ENCODE peak calls at places on chromosomes 2 and 18, in seven cellular contexts. One of them, this sample, is unnamed.

GRCh38 chr2:168541887-168542286 is 85.8 kb downstream of the CERS6 start:
- DNase-seq in H9: no peak
- DNase-seq in neuronal stem cell: no peak
- DNase-seq in mesenchymal stem cell: no peak
- DNase-seq in IMR-90: no peak
- DNase-seq in H1: no peak
- DNase-seq in trophoblast cell: no peak
- DNase-seq in this sample: no peak

GRCh38 chr2:217990791-217991465 is 11.9 kb downstream of the TNS1 start:
- DNase-seq in H9: no peak
- DNase-seq in neuronal stem cell: no peak
- DNase-seq in mesenchymal stem cell: no peak
- DNase-seq in IMR-90: no peak
- DNase-seq in H1: no peak
- DNase-seq in trophoblast cell: no peak
- DNase-seq in this sample: no peak

GRCh38 chr18:35616664-35617423 is 35.3 kb downstream of the GALNT1 start:
- DNase-seq in H9: no peak
- DNase-seq in neuronal stem cell: no peak
- DNase-seq in mesenchymal stem cell: peak
- DNase-seq in IMR-90: peak
- DNase-seq in H1: no peak
- DNase-seq in trophoblast cell: peak
- DNase-seq in this sample: peak

GRCh38 chr2:220572385-220572784 is 945.0 kb downstream of the SLC4A3 start:
- DNase-seq in H9: no peak
- DNase-seq in neuronal stem cell: no peak
- DNase-seq in mesenchymal stem cell: no peak
- DNase-seq in IMR-90: peak
- DNase-seq in H1: no peak
- DNase-seq in trophoblast cell: no peak
- DNase-seq in this sample: no peak

GRCh38 chr18:35919179-35919578 is 53.3 kb upstream of the RMP24 start:
- DNase-seq in H9: no peak
- DNase-seq in neuronal stem cell: no peak
- DNase-seq in mesenchymal stem cell: no peak
- DNase-seq in IMR-90: no peak
- DNase-seq in H1: no peak
- DNase-seq in trophoblast cell: no peak
- DNase-seq in this sample: no peak

GRCh38 chr2:165746501-165746900 is 47.5 kb downstream of the GALNT3 start:
- DNase-seq in H9: no peak
- DNase-seq in neuronal stem cell: no peak
- DNase-seq in mesenchymal stem cell: no peak
- DNase-seq in IMR-90: no peak
- DNase-seq in H1: no peak
- DNase-seq in trophoblast cell: no peak
- DNase-seq in this sample: no peak

GRCh38 chr18:31942301-31942998 is 478 bp downstream of the TRAPPC8 start:
- DNase-seq in H9: peak
- DNase-seq in neuronal stem cell: no peak
- DNase-seq in mesenchymal stem cell: peak
- DNase-seq in IMR-90: peak
- DNase-seq in H1: no peak
- DNase-seq in trophoblast cell: peak
- DNase-seq in this sample: peak

GRCh38 chr2:119809329-119810038 is 49.8 kb downstream of the PTPN4 start:
- DNase-seq in H9: no peak
- DNase-seq in neuronal stem cell: no peak
- DNase-seq in mesenchymal stem cell: peak
- DNase-seq in IMR-90: peak
- DNase-seq in H1: no peak
- DNase-seq in trophoblast cell: no peak
- DNase-seq in this sample: no peak

GRCh38 chr2:72778410-72778809 is 47.4 kb downstream of the EXOC6B start:
- DNase-seq in H9: no peak
- DNase-seq in neuronal stem cell: no peak
- DNase-seq in mesenchymal stem cell: peak
- DNase-seq in IMR-90: peak
- DNase-seq in H1: no peak
- DNase-seq in trophoblast cell: no peak
- DNase-seq in this sample: no peak

GRCh38 chr18:79739440-79739778 is 58.3 kb upstream of the KCNG2 start:
- DNase-seq in H9: no peak
- DNase-seq in neuronal stem cell: no peak
- DNase-seq in mesenchymal stem cell: no peak
- DNase-seq in IMR-90: no peak
- DNase-seq in H1: no peak
- DNase-seq in trophoblast cell: no peak
- DNase-seq in this sample: no peak

GRCh38 chr2:16104345-16105177 is 164.2 kb downstream of the MYCN start:
- DNase-seq in H9: peak
- DNase-seq in neuronal stem cell: no peak
- DNase-seq in mesenchymal stem cell: no peak
- DNase-seq in IMR-90: no peak
- DNase-seq in H1: peak
- DNase-seq in trophoblast cell: no peak
- DNase-seq in this sample: peak

GRCh38 chr2:69235863-69236262 is 151.2 kb downstream of the GFPT1 start:
- DNase-seq in H9: no peak
- DNase-seq in neuronal stem cell: no peak
- DNase-seq in mesenchymal stem cell: no peak
- DNase-seq in IMR-90: no peak
- DNase-seq in H1: no peak
- DNase-seq in trophoblast cell: no peak
- DNase-seq in this sample: no peak

GRCh38 chr2:186422226-186422625 is 63.8 kb upstream of the ZC3H15 start:
- DNase-seq in H9: no peak
- DNase-seq in neuronal stem cell: no peak
- DNase-seq in mesenchymal stem cell: peak
- DNase-seq in IMR-90: peak
- DNase-seq in H1: no peak
- DNase-seq in trophoblast cell: no peak
- DNase-seq in this sample: no peak

GRCh38 chr2:96538487-96539214 is 2.1 kb downstream of the ARID5A start:
- DNase-seq in H9: peak
- DNase-seq in neuronal stem cell: peak
- DNase-seq in mesenchymal stem cell: peak
- DNase-seq in IMR-90: no peak
- DNase-seq in H1: peak
- DNase-seq in trophoblast cell: no peak
- DNase-seq in this sample: peak

GRCh38 chr18:48828713-48829442 is 121.9 kb downstream of the SMAD7 start:
- DNase-seq in H9: peak
- DNase-seq in neuronal stem cell: no peak
- DNase-seq in mesenchymal stem cell: no peak
- DNase-seq in IMR-90: no peak
- DNase-seq in H1: no peak
- DNase-seq in trophoblast cell: no peak
- DNase-seq in this sample: peak

GRCh38 chr2:120134263-120134662 is 88.9 kb downstream of the TMEM185B start:
- DNase-seq in H9: peak
- DNase-seq in neuronal stem cell: no peak
- DNase-seq in mesenchymal stem cell: peak
- DNase-seq in IMR-90: peak
- DNase-seq in H1: peak
- DNase-seq in trophoblast cell: no peak
- DNase-seq in this sample: peak

GRCh38 chr2:230000118-230000841 is 68.4 kb downstream of the SLC16A14 start:
- DNase-seq in H9: no peak
- DNase-seq in neuronal stem cell: no peak
- DNase-seq in mesenchymal stem cell: no peak
- DNase-seq in IMR-90: no peak
- DNase-seq in H1: no peak
- DNase-seq in trophoblast cell: no peak
- DNase-seq in this sample: no peak

GRCh38 chr2:19187323-19188020 is 171.0 kb downstream of the OSR1 start:
- DNase-seq in H9: no peak
- DNase-seq in neuronal stem cell: no peak
- DNase-seq in mesenchymal stem cell: peak
- DNase-seq in IMR-90: peak
- DNase-seq in H1: no peak
- DNase-seq in trophoblast cell: no peak
- DNase-seq in this sample: no peak

GRCh38 chr2:43070039-43070438 is 156.4 kb downstream of the ZFP36L2 start:
- DNase-seq in H9: no peak
- DNase-seq in neuronal stem cell: no peak
- DNase-seq in mesenchymal stem cell: no peak
- DNase-seq in IMR-90: no peak
- DNase-seq in H1: no peak
- DNase-seq in trophoblast cell: no peak
- DNase-seq in this sample: no peak

GRCh38 chr2:85792783-85793441 is 39.1 kb downstream of the ATOH8 start:
- DNase-seq in H9: no peak
- DNase-seq in neuronal stem cell: no peak
- DNase-seq in mesenchymal stem cell: peak
- DNase-seq in IMR-90: peak
- DNase-seq in H1: no peak
- DNase-seq in trophoblast cell: peak
- DNase-seq in this sample: peak

GRCh38 chr2:135952891-135953290 is 32.5 kb downstream of the DARS1 start:
- DNase-seq in H9: no peak
- DNase-seq in neuronal stem cell: no peak
- DNase-seq in mesenchymal stem cell: peak
- DNase-seq in IMR-90: peak
- DNase-seq in H1: no peak
- DNase-seq in trophoblast cell: no peak
- DNase-seq in this sample: no peak

GRCh38 chr2:42566006-42566405 is 2.4 kb upstream of the MTA3 start:
- DNase-seq in H9: no peak
- DNase-seq in neuronal stem cell: no peak
- DNase-seq in mesenchymal stem cell: no peak
- DNase-seq in IMR-90: no peak
- DNase-seq in H1: no peak
- DNase-seq in trophoblast cell: no peak
- DNase-seq in this sample: no peak

GRCh38 chr18:60019463-60019840 is 119.7 kb downstream of the PMAIP1 start:
- DNase-seq in H9: no peak
- DNase-seq in neuronal stem cell: no peak
- DNase-seq in mesenchymal stem cell: peak
- DNase-seq in IMR-90: peak
- DNase-seq in H1: no peak
- DNase-seq in trophoblast cell: peak
- DNase-seq in this sample: peak

DNA sequence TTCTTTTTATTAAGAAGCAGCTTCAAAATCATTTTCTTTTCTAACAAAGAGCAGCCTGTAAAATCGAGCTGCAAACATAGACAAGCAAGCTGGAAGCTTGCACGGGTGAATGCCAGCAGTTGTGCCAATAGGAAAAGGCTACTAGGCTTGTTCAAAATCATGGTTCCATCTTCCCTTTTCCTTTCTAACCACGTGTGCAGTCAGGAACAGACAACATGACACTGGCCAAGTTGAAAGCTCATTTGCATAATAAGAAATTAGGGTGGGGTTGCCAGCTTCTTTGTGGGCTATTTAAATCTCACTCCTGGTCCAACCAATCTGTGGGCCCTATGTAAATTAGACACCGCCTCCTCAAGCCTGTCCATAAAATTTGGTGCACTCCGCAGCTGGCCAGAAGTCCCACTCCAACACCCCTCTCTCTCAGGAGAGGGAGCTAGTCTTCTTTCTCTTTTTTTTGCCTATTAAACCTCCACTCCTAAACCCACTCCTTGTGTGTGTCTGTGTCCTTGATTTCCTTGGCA is 1948.4 kb upstream of the PIK3C3 start:
- DNase-seq in H9: peak
- DNase-seq in neuronal stem cell: no peak
- DNase-seq in mesenchymal stem cell: no peak
- DNase-seq in IMR-90: no peak
- DNase-seq in H1: no peak
- DNase-seq in trophoblast cell: no peak
- DNase-seq in this sample: peak
- H2BK5ac ChIP-seq in H9: no peak
- H2BK5ac ChIP-seq in neuronal stem cell: no peak
- H2BK5ac ChIP-seq in mesenchymal stem cell: no peak
- H2BK5ac ChIP-seq in IMR-90: no peak
- H2BK5ac ChIP-seq in H1: no peak
- H2BK5ac ChIP-seq in trophoblast cell: no peak
- H2BK5ac ChIP-seq in this sample: no peak

GRCh38 chr2:235909371-235909770 is 258.8 kb downstream of the GBX2 start:
- DNase-seq in H9: no peak
- DNase-seq in neuronal stem cell: no peak
- DNase-seq in mesenchymal stem cell: no peak
- DNase-seq in IMR-90: no peak
- DNase-seq in H1: no peak
- DNase-seq in trophoblast cell: no peak
- DNase-seq in this sample: no peak

GRCh38 chr2:235908826-235909225 is 259.4 kb downstream of the GBX2 start:
- DNase-seq in H9: no peak
- DNase-seq in neuronal stem cell: no peak
- DNase-seq in mesenchymal stem cell: no peak
- DNase-seq in IMR-90: no peak
- DNase-seq in H1: no peak
- DNase-seq in trophoblast cell: no peak
- DNase-seq in this sample: no peak

GRCh38 chr2:235911125-235911524 is 257.1 kb downstream of the GBX2 start:
- DNase-seq in H9: no peak
- DNase-seq in neuronal stem cell: no peak
- DNase-seq in mesenchymal stem cell: no peak
- DNase-seq in IMR-90: no peak
- DNase-seq in H1: no peak
- DNase-seq in trophoblast cell: no peak
- DNase-seq in this sample: no peak

GRCh38 chr2:235910067-235910466 is 258.1 kb downstream of the GBX2 start:
- DNase-seq in H9: no peak
- DNase-seq in neuronal stem cell: no peak
- DNase-seq in mesenchymal stem cell: no peak
- DNase-seq in IMR-90: no peak
- DNase-seq in H1: no peak
- DNase-seq in trophoblast cell: no peak
- DNase-seq in this sample: no peak

GRCh38 chr2:235911633-235912032 is 256.6 kb downstream of the GBX2 start:
- DNase-seq in H9: no peak
- DNase-seq in neuronal stem cell: no peak
- DNase-seq in mesenchymal stem cell: no peak
- DNase-seq in IMR-90: no peak
- DNase-seq in H1: no peak
- DNase-seq in trophoblast cell: no peak
- DNase-seq in this sample: peak
- H2BK5ac ChIP-seq in H9: peak
- H2BK5ac ChIP-seq in neuronal stem cell: no peak
- H2BK5ac ChIP-seq in mesenchymal stem cell: no peak
- H2BK5ac ChIP-seq in IMR-90: no peak
- H2BK5ac ChIP-seq in H1: no peak
- H2BK5ac ChIP-seq in trophoblast cell: no peak
- H2BK5ac ChIP-seq in this sample: no peak

GRCh38 chr18:63964908-63965307 is 5.0 kb upstream of the SERPINB8 start:
- DNase-seq in H9: no peak
- DNase-seq in neuronal stem cell: no peak
- DNase-seq in mesenchymal stem cell: no peak
- DNase-seq in IMR-90: no peak
- DNase-seq in H1: no peak
- DNase-seq in trophoblast cell: no peak
- DNase-seq in this sample: no peak
- H2BK5ac ChIP-seq in H9: no peak
- H2BK5ac ChIP-seq in neuronal stem cell: no peak
- H2BK5ac ChIP-seq in mesenchymal stem cell: no peak
- H2BK5ac ChIP-seq in IMR-90: no peak
- H2BK5ac ChIP-seq in H1: no peak
- H2BK5ac ChIP-seq in trophoblast cell: no peak
- H2BK5ac ChIP-seq in this sample: no peak

GRCh38 chr2:52222128-52222527 is 1190.2 kb upstream of the NRXN1 start:
- DNase-seq in H9: no peak
- DNase-seq in neuronal stem cell: no peak
- DNase-seq in mesenchymal stem cell: peak
- DNase-seq in IMR-90: peak
- DNase-seq in H1: no peak
- DNase-seq in trophoblast cell: no peak
- DNase-seq in this sample: no peak

GRCh38 chr2:52220393-52220792 is 1188.5 kb upstream of the NRXN1 start:
- DNase-seq in H9: no peak
- DNase-seq in neuronal stem cell: no peak
- DNase-seq in mesenchymal stem cell: no peak
- DNase-seq in IMR-90: no peak
- DNase-seq in H1: no peak
- DNase-seq in trophoblast cell: no peak
- DNase-seq in this sample: no peak
- H2BK5ac ChIP-seq in H9: no peak
- H2BK5ac ChIP-seq in neuronal stem cell: no peak
- H2BK5ac ChIP-seq in mesenchymal stem cell: no peak
- H2BK5ac ChIP-seq in IMR-90: no peak
- H2BK5ac ChIP-seq in H1: no peak
- H2BK5ac ChIP-seq in trophoblast cell: no peak
- H2BK5ac ChIP-seq in this sample: no peak

This sample was measured in mesendoderm.